ENCODE peak calls at places on chromosomes 4 and X, in nine cellular contexts. G is IMR-90, L is SK-N-SH, E is upper lobe of left lung, F is adipocyte, N is colonic mucosa, V is NT2/D1, U is psoas muscle, Y is PC-9. P is an unnamed sample. For H3K9me3 and H3K4me1, the result is how much of the 10 kb centered on the place peaks cover.

GRCh38 chr4:76504613-76505465 is 69.8 kb downstream of the SHROOM3 start:
- DNase-seq in F (peak), N (no peak), G (peak), Y (no peak), L (peak), V (peak), E (no peak), U (no peak), P (peak)

GRCh38 chrX:17022205-17022604 is 75.7 kb downstream of the REPS2 start:
- DNase-seq in L (no peak), F (peak), V (no peak), N (no peak), G (peak), U (no peak), E (no peak), Y (no peak), P (no peak)

GRCh38 chr4:101337688-101338087 is 9.6 kb downstream of the PPP3CA start:
- DNase-seq in L (no peak), U (no peak), G (peak), Y (no peak), E (no peak), N (no peak), F (peak), V (no peak), P (no peak)

GRCh38 chrX:150364347-150365050 is 1.4 kb downstream of the MAMLD1 start:
- DNase-seq in F (peak), E (no peak), N (peak), V (no peak), L (peak), U (peak), Y (no peak), G (peak), P (no peak)

GRCh38 chr4:151045907-151046306 is 30.8 kb upstream of the LRBA start:
- DNase-seq in F (no peak), N (peak), Y (peak), G (no peak), U (no peak), V (peak), L (peak), E (no peak), P (no peak)

GRCh38 chr4:24559889-24560288 is 24.5 kb downstream of the DHX15 start:
- DNase-seq in V (no peak), U (no peak), G (peak), Y (no peak), E (no peak), N (no peak), L (no peak), F (peak), P (no peak)

GRCh38 chr4:107210450-107211239 is 174.5 kb upstream of the DKK2 start:
- DNase-seq in N (no peak), G (peak), V (no peak), F (no peak), Y (no peak), U (no peak), E (no peak), L (no peak), P (no peak)

GRCh38 chrX:44874481-44875184 is 1.6 kb downstream of the KDM6A start:
- DNase-seq in N (peak), U (no peak), L (peak), V (no peak), F (peak), E (no peak), G (peak), Y (peak), P (no peak)

GRCh38 chrX:15953801-15954200 is 99.2 kb upstream of the AP1S2 start:
- DNase-seq in G (no peak), V (no peak), F (no peak), E (no peak), Y (no peak), U (no peak), L (no peak), N (no peak), P (no peak)

GRCh38 chr4:76883147-76883546 is 14.8 kb downstream of the SOWAHB start:
- DNase-seq in U (no peak), F (no peak), Y (no peak), N (no peak), V (no peak), L (no peak), E (no peak), G (peak), P (no peak)

GRCh38 chrX:15356444-15356843 is 21.1 kb upstream of the PIGA start:
- DNase-seq in N (no peak), E (no peak), V (no peak), U (no peak), G (peak), L (no peak), F (peak), Y (no peak), P (no peak)

GRCh38 chr4:144627663-144628076 is 18.3 kb upstream of the HHIP start:
- DNase-seq in E (no peak), V (no peak), G (peak), L (no peak), Y (no peak), U (no peak), F (no peak), N (no peak), P (no peak)

GRCh38 chrX:132292753-132293152 is 73.5 kb upstream of the RAP2C start:
- DNase-seq in V (peak), G (peak), N (peak), U (no peak), E (no peak), L (peak), Y (peak), F (peak), P (peak)

GRCh38 chrX:43349363-43349762 is 306.7 kb upstream of the MAOA start:
- DNase-seq in N (peak), U (no peak), E (peak), G (peak), Y (no peak), L (peak), V (peak), F (peak), P (no peak)

GRCh38 chrX:11533211-11533651 is 132.5 kb downstream of the ARHGAP6 start:
- DNase-seq in Y (no peak), E (no peak), V (peak), N (no peak), G (peak), L (peak), U (no peak), F (peak), P (no peak)

GRCh38 chrX:56069299-56069941 is 162.7 kb upstream of the KLF8 start:
- DNase-seq in U (no peak), V (no peak), L (no peak), F (no peak), G (no peak), E (no peak), N (no peak), Y (no peak), P (no peak)

GRCh38 chr4:174157106-174157607 is 126.3 kb downstream of the FBXO8 start:
- DNase-seq in V (no peak), N (no peak), G (no peak), E (no peak), U (no peak), F (no peak), Y (no peak), L (no peak), P (no peak)

GRCh38 chrX:51332188-51332942 is at the start of gene NUDT10:
- DNase-seq in U (peak), V (peak), G (peak), Y (no peak), N (peak), L (peak), E (peak), F (peak), P (peak)

GRCh38 chr4:150583287-150584197 is 1.6 kb downstream of the MAB21L2 start:
- DNase-seq in V (no peak), E (peak), F (peak), U (peak), L (peak), G (peak), Y (no peak), N (no peak), P (no peak)

GRCh38 chrX:49060914-49061313 is 2.1 kb downstream of the CCDC120 start:
- DNase-seq in N (no peak), V (no peak), U (no peak), E (no peak), F (no peak), Y (no peak), G (no peak), L (no peak), P (no peak)

GRCh38 chr4:41478518-41478917 is 59.4 kb upstream of the LIMCH1 start:
- DNase-seq in G (no peak), N (no peak), U (no peak), F (no peak), L (no peak), Y (no peak), E (no peak), V (no peak), P (no peak)

DNA sequence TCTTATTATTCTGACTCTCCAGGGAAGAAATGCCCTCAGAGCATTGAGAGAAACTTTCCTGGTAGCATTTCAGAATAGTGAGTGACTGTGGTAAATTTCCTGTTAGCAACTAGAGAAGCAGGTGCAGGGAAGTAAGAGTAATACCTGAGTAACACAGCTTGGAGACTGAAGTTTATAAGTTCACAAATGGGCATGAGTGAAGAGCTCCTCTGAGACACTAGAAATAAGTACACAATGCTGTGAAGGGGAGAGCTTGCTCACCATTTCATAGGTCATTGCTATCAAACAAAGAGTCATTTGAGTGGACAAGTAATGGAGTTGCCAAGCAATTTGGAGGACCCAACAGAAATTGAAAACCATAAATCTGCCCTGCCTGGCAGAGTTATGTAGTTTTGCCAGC is 523.7 kb downstream of the TRAM1L1 start:
- DNase-seq in V (no peak), E (no peak), L (no peak), Y (no peak), G (no peak), U (no peak), F (no peak), N (no peak), P (no peak)
- H3K9me3 ChIP-seq in V (under half), E (under half), L (under half), Y (under half), G (under half), U (under half), F (under half), N (under half), P (under half)

GRCh38 chr4:38590017-38590416 is 74.0 kb upstream of the KLF3 start:
- DNase-seq in U (no peak), V (no peak), F (no peak), Y (no peak), E (no peak), N (no peak), L (no peak), G (no peak), P (no peak)

GRCh38 chr4:38591617-38592337 is 72.2 kb upstream of the KLF3 start:
- DNase-seq in F (no peak), N (no peak), V (no peak), L (no peak), Y (no peak), U (no peak), E (no peak), G (no peak), P (no peak)
- H3K4me1 ChIP-seq in F (under half), N (under half), V (under half), L (under half), Y (under half), U (under half), E (under half), G (under half), P (under half)

GRCh38 chr4:185213341-185213740 is 3.9 kb downstream of the SNX25 start:
- DNase-seq in L (no peak), F (no peak), Y (no peak), V (no peak), N (no peak), G (no peak), E (no peak), U (no peak), P (no peak)

GRCh38 chr4:185212566-185212965 is 3.2 kb downstream of the SNX25 start:
- DNase-seq in U (no peak), G (peak), E (no peak), V (no peak), L (no peak), Y (no peak), N (no peak), F (no peak), P (no peak)

GRCh38 chr4:185215261-185215660 is 5.9 kb downstream of the SNX25 start:
- DNase-seq in L (no peak), N (no peak), E (no peak), F (peak), Y (no peak), G (peak), V (no peak), U (no peak), P (no peak)

GRCh38 chr4:185211641-185212040 is 2.2 kb downstream of the SNX25 start:
- DNase-seq in G (no peak), V (no peak), L (no peak), U (no peak), Y (no peak), F (no peak), E (no peak), N (no peak), P (no peak)

GRCh38 chr4:185213829-185214228 is 4.4 kb downstream of the SNX25 start:
- DNase-seq in E (no peak), U (no peak), N (no peak), F (no peak), V (no peak), Y (no peak), G (no peak), L (no peak), P (no peak)
- H3K4me3 ChIP-seq in E (no peak), U (no peak), N (no peak), F (no peak), V (no peak), Y (no peak), G (no peak), L (no peak), P (no peak)

GRCh38 chr4:167652267-167652666 is 418.0 kb upstream of the SPOCK3 start:
- DNase-seq in F (no peak), E (no peak), G (no peak), N (no peak), U (no peak), V (no peak), L (no peak), Y (no peak), P (no peak)
- H3K9me3 ChIP-seq in F (under half), E (under half), G (under half), N (under half), U (under half), V (under half), L (under half), Y (under half), P (under half)

GRCh38 chrX:40005290-40006011 is 92.3 kb downstream of the BCOR start:
- DNase-seq in E (no peak), G (no peak), U (no peak), L (no peak), V (no peak), N (no peak), F (no peak), Y (no peak), P (no peak)
- H3K4me1 ChIP-seq in E (under half), G (under half), U (under half), L (under half), V (under half), N (under half), F (under half), Y (under half), P (under half)

GRCh38 chr4:153448003-153448731 is 18.0 kb upstream of the TMEM131L start:
- DNase-seq in E (no peak), N (no peak), L (peak), V (no peak), F (peak), U (no peak), Y (no peak), G (peak), P (no peak)

GRCh38 chr4:153450545-153450917 is 15.6 kb upstream of the TMEM131L start:
- DNase-seq in E (no peak), Y (no peak), F (no peak), N (no peak), U (no peak), G (no peak), V (no peak), L (no peak), P (no peak)

GRCh38 chr4:153449338-153449737 is 16.8 kb upstream of the TMEM131L start:
- DNase-seq in E (no peak), N (no peak), L (no peak), U (no peak), Y (no peak), V (no peak), G (no peak), F (no peak), P (no peak)

GRCh38 chr4:153451931-153452660 is 14.1 kb upstream of the TMEM131L start:
- DNase-seq in E (peak), U (no peak), F (no peak), L (no peak), G (no peak), Y (no peak), V (no peak), N (no peak), P (no peak)

DNA sequence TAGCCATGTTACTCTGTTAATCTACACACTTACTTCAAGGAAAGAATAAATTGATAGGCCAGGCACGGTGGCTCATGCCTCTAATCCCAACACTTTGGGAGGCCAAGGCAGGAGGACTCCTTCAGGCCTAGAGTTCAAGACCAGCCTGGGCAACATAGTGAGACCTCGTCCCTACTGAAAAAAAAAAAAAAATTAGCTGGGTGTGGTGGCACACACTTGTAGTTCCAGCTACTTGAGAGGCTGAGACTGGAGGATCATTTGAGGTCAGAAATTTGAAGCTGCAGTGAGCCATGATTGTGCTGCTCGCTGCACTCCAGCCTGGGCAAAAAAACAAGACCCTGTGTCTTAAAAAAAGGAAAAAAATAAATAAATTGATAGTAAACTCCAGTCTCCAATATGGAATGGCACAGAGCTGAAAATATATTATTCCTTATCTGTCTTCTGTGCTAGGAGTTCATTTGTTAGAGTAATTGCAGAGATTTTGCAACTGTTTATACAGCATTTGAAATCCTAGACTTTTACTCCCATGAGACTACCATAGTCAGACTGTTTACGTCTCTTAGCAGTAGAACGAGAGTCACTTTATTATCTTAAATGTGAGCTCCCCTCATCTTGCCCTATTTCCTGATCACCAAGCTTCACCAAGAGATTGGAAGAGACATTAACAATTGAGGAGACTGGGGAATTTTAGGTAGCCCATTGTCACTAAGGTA is 18.8 kb upstream of the TMEM131L start:
- DNase-seq in N (no peak), F (peak), E (no peak), Y (no peak), G (peak), V (no peak), L (no peak), U (no peak), P (no peak)
- H3K4me3 ChIP-seq in N (no peak), F (peak), E (no peak), Y (no peak), G (no peak), V (no peak), L (no peak), U (peak), P (no peak)

GRCh38 chrX:62931625-62932024 is 419.5 kb downstream of the SPIN4 start:
- DNase-seq in E (no peak), Y (no peak), G (no peak), L (no peak), F (no peak), U (no peak), V (no peak), N (no peak), P (no peak)
- H3K9me3 ChIP-seq in E (under half), Y (under half), G (under half), L (under half), F (under half), U (under half), V (under half), N (under half), P (under half)

GRCh38 chrX:42025861-42026260 is 102.5 kb upstream of the CASK start:
- DNase-seq in V (no peak), G (no peak), L (no peak), N (no peak), Y (no peak), F (no peak), U (no peak), E (no peak), P (no peak)
- H3K4me1 ChIP-seq in V (under half), G (under half), L (under half), N (under half), Y (under half), F (under half), U (under half), E (under half), P (under half)

GRCh38 chr4:3476936-3477749 is 14.0 kb downstream of the DOK7 start:
- DNase-seq in N (no peak), U (peak), E (no peak), G (no peak), Y (no peak), L (no peak), F (no peak), V (no peak), P (no peak)

GRCh38 chr4:3475041-3475712 is 12.1 kb downstream of the DOK7 start:
- DNase-seq in N (no peak), F (no peak), U (peak), V (no peak), L (no peak), G (no peak), Y (peak), E (no peak), P (no peak)

GRCh38 chr4:3476341-3476747 is 13.2 kb downstream of the DOK7 start:
- DNase-seq in U (peak), V (no peak), Y (no peak), G (no peak), L (no peak), E (no peak), F (no peak), N (no peak), P (no peak)

GRCh38 chr4:3473943-3474335 is 10.8 kb downstream of the DOK7 start:
- DNase-seq in N (no peak), E (no peak), G (no peak), U (peak), V (no peak), L (no peak), Y (no peak), F (no peak), P (no peak)

DNA sequence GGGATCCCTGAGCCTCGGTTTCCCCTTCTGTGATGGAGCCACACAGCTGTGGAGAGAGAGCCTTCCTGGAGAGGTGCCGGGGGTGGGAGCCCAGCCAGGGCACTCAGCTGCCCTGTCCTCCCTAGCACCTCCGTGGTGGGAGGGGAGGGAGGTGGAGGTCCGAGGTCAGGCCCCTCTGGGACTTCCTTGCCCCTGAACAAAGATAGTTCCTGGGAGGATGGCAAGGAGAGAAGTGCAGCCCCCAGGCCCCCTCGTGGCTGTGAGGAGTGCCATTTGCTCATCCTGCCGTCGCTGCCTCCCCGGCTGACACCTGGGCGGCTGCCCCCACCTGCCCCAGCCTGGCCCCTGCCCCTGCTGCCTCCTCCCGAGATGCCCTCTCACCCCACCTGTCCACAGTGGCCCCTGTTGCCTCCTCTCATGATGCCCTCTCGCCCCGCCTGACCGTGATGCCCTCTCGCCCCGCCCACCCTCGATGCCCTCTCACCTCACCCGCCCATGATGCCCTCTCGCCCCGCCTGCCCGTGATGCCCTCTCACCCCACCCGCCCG is 12.7 kb downstream of the DOK7 start:
- DNase-seq in F (no peak), Y (no peak), V (no peak), N (no peak), G (no peak), U (peak), E (no peak), L (no peak), P (no peak)
- H3K4me3 ChIP-seq in F (no peak), Y (no peak), V (no peak), N (no peak), G (no peak), U (no peak), E (no peak), L (no peak), P (no peak)

GRCh38 chrX:144333429-144333828 is 449.6 kb downstream of the UBE2NL start:
- DNase-seq in L (no peak), U (no peak), E (no peak), V (no peak), G (no peak), N (no peak), F (no peak), Y (no peak), P (no peak)
- H3K9me3 ChIP-seq in L (under half), U (under half), E (under half), V (under half), G (under half), N (under half), F (under half), Y (under half), P (under half)